ENCODE peak calls at places on chromosome 20, in ten cellular contexts. V, R, D, F, Q, N, K, E, O and B are unnamed samples.

GRCh38 chr20:38355161-38356012 is 9.1 kb downstream of the LBP start:
- DNase-seq in N (peak), Q (peak), D (no peak), O (no peak), R (peak), F (no peak), E (no peak), K (no peak), V (peak), B (no peak)

GRCh38 chr20:57611605-57612311 is 8.5 kb downstream of the ZBP1 start:
- DNase-seq in O (no peak), N (no peak), Q (peak), K (no peak), D (no peak), F (no peak), R (no peak), E (no peak), V (peak), B (no peak)

GRCh38 chr20:19952392-19952791 is 64.8 kb upstream of the NAA20 start:
- DNase-seq in V (no peak), N (no peak), K (no peak), Q (no peak), R (peak), E (no peak), F (no peak), O (peak), D (no peak), B (no peak)

GRCh38 chr20:25056601-25057233 is 1.2 kb downstream of the ACSS1 start:
- DNase-seq in K (no peak), O (no peak), D (no peak), N (no peak), R (no peak), E (no peak), V (no peak), F (no peak), Q (no peak), B (no peak)

GRCh38 chr20:61125536-61126180 is 126.4 kb upstream of the CDH4 start:
- DNase-seq in K (no peak), Q (no peak), D (no peak), E (no peak), N (no peak), V (no peak), F (no peak), R (no peak), O (no peak), B (no peak)

GRCh38 chr20:5171074-5171789 is 44.4 kb downstream of the CDS2 start:
- DNase-seq in R (no peak), O (no peak), V (no peak), E (no peak), N (no peak), Q (peak), D (no peak), F (no peak), K (no peak), B (no peak)

GRCh38 chr20:62818592-62819493 is 2.0 kb downstream of the COL9A3 start:
- DNase-seq in K (no peak), N (no peak), E (peak), Q (peak), R (peak), F (peak), V (peak), O (peak), D (no peak), B (no peak)

GRCh38 chr20:15862178-15862577 is 711.1 kb downstream of the KIF16B start:
- DNase-seq in F (no peak), O (no peak), R (no peak), K (no peak), D (no peak), V (no peak), N (no peak), Q (no peak), E (no peak), B (no peak)

GRCh38 chr20:46161921-46162320 is 43.8 kb downstream of the CD40 start:
- DNase-seq in Q (no peak), E (no peak), F (no peak), N (no peak), V (no peak), D (no peak), O (no peak), K (no peak), R (no peak), B (no peak)

GRCh38 chr20:20273281-20273680 is 94.6 kb upstream of the INSM1 start:
- DNase-seq in O (no peak), D (no peak), N (no peak), Q (no peak), E (no peak), K (no peak), R (peak), F (no peak), V (no peak), B (no peak)

GRCh38 chr20:4720121-4720976 is 1.4 kb upstream of the PRND start:
- DNase-seq in N (peak), R (peak), F (peak), Q (peak), K (peak), O (peak), E (no peak), D (peak), V (peak), B (peak)

GRCh38 chr20:16222859-16223411 is 350.3 kb downstream of the KIF16B start:
- DNase-seq in V (no peak), K (no peak), Q (no peak), F (no peak), N (no peak), D (no peak), E (no peak), O (peak), R (no peak), B (no peak)